ENCODE peak calls at places on chromosomes 2 and 18, in seven cellular contexts. T is PC-3, Y is IMR-90, E is fibroblast of lung, H is brain microvascular endothelial cell, M is hepatocyte, V is upper lobe of left lung. X is an unnamed sample.

GRCh38 chr2:23350026-23350791 is 34.8 kb upstream of the KLHL29 start:
- DNase-seq in T (peak; percentile 17), Y (no peak), E (no peak), H (peak; percentile 15), M (no peak), V (no peak), X (no peak)

GRCh38 chr18:58788971-58789797 is 75.5 kb upstream of the ZNF532 start:
- DNase-seq in T (peak; percentile 97), Y (peak; percentile 84), E (peak; percentile 81), H (peak; percentile 71), M (peak; percentile 59), V (no peak), X (no peak)

GRCh38 chr2:12507295-12507694 is 209.4 kb upstream of the TRIB2 start:
- DNase-seq in T (peak; percentile 97), Y (peak; percentile 80), E (peak; percentile 78), H (no peak), M (no peak), V (no peak), X (no peak)

GRCh38 chr2:57987835-57988573 is 58.6 kb upstream of the VRK2 start:
- DNase-seq in T (peak; percentile 76), Y (no peak), E (peak; percentile 72), H (peak; percentile 7), M (no peak), V (no peak), X (no peak)

GRCh38 chr2:224584768-224585204 is 377 bp downstream of the CUL3 start:
- DNase-seq in T (peak; percentile 32), Y (no peak), E (peak; percentile 45), H (peak; percentile 23), M (peak; percentile 70), V (peak; percentile 57), X (no peak)

GRCh38 chr2:96788393-96789244 is 27.4 kb upstream of the CNNM3 start:
- DNase-seq in T (peak; percentile 55), Y (peak; percentile 15), E (peak; percentile 38), H (peak; percentile 24), M (peak; percentile 47), V (peak; percentile 66), X (no peak)

GRCh38 chr2:101469863-101470262 is 5.0 kb downstream of the RFX8 start:
- DNase-seq in T (no peak), Y (no peak), E (no peak), H (no peak), M (peak; percentile 32), V (no peak), X (no peak)

GRCh38 chr2:25920326-25920725 is 42.0 kb upstream of the ASXL2 start:
- DNase-seq in T (no peak), Y (peak; percentile 87), E (no peak), H (no peak), M (no peak), V (no peak), X (peak; percentile 60)

GRCh38 chr2:79219383-79219988 is 59.9 kb upstream of the REG3A start:
- DNase-seq in T (peak; percentile 62), Y (peak; percentile 19), E (peak; percentile 17), H (peak; percentile 4), M (peak; percentile 73), V (no peak), X (no peak)

GRCh38 chr2:28326873-28327495 is 65.7 kb upstream of the FOSL2 start:
- DNase-seq in T (no peak), Y (peak; percentile 26), E (no peak), H (no peak), M (no peak), V (no peak), X (no peak)
- H3K27ac ChIP-seq in T (no peak overlapping the region), Y (peak overlapping the region; percentile 84), E (peak overlapping the region; percentile 12), H (no peak overlapping the region), M (peak overlapping the region; percentile 66), V (no peak overlapping the region), X (peak overlapping the region; percentile 32)

GRCh38 chr2:42974697-42975357 is 182.4 kb upstream of the HAAO start:
- DNase-seq in T (peak; percentile 66), Y (peak; percentile 63), E (peak; percentile 67), H (no peak), M (peak; percentile 87), V (peak; percentile 78), X (no peak)
- H3K4me3 ChIP-seq in T (peak overlapping the region; percentile 69), Y (peak overlapping the region; percentile 15), E (no peak overlapping the region), H (peak overlapping the region; percentile 52), M (no peak overlapping the region), V (peak overlapping the region; percentile 38), X (peak overlapping the region; percentile 47)

GRCh38 chr2:170391018-170391417 is 213.1 kb downstream of the MYO3B start:
- DNase-seq in T (no peak), Y (no peak), E (no peak), H (no peak), M (no peak), V (no peak), X (no peak)

GRCh38 chr2:170393861-170394498 is 216.0 kb downstream of the MYO3B start:
- DNase-seq in T (no peak), Y (no peak), E (no peak), H (no peak), M (no peak), V (no peak), X (no peak)

GRCh38 chr2:170394988-170395387 is 217.0 kb downstream of the MYO3B start:
- DNase-seq in T (peak; percentile 67), Y (no peak), E (no peak), H (no peak), M (no peak), V (no peak), X (no peak)

GRCh38 chr2:170401187-170401586 is 223.2 kb downstream of the MYO3B start:
- DNase-seq in T (no peak), Y (no peak), E (no peak), H (no peak), M (no peak), V (no peak), X (no peak)

DNA sequence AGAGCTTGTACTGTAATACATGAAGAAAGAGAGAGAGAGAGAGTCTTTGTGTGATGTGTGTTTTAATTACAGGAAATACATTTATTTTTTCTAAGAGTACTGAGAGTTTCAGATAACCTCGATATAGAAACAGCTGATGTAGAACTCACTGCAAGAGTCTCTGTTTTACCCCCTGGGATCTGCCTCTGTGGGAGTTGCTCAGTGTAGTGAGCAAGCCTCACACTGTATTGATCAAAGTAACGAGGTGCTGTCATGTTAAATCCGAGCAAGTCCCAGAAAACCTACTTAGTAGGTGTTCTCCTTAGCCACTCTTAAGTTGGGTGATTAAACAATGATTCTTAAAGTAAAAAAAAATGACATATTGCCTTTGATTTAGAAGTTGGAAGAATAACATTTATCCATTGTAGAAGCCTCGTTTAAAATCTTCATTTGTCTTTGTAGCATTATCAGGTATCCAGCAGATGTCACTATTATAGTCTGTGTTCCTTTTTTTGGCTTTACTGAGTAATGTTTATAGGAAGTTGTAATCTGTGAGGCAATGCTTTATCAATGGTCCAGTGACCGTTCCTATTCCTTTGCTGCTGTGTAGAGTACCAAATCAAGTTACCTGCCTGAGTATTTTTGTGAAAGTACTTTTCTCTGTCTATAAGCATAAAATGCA is 219.0 kb downstream of the MYO3B start:
- DNase-seq in T (peak; percentile 63), Y (peak; percentile 4), E (no peak), H (no peak), M (peak; percentile 19), V (no peak), X (no peak)
- TF ChIP-seq CTCF in T (peak; percentile 80), Y (peak; percentile 34), E (peak; percentile 22), H (peak; percentile 22), M (peak; percentile 56), V (no peak), X (peak; percentile 21)

GRCh38 chr18:710418-711300 is 1.8 kb downstream of the ENOSF1 start:
- DNase-seq in T (no peak), Y (no peak), E (no peak), H (no peak), M (no peak), V (peak; percentile 44), X (no peak)
- H3K27ac ChIP-seq in T (no peak overlapping the region), Y (no peak overlapping the region), E (peak overlapping the region; percentile 90), H (no peak overlapping the region), M (peak overlapping the region; percentile 83), V (peak overlapping the region; percentile 88), X (no peak overlapping the region)

DNA sequence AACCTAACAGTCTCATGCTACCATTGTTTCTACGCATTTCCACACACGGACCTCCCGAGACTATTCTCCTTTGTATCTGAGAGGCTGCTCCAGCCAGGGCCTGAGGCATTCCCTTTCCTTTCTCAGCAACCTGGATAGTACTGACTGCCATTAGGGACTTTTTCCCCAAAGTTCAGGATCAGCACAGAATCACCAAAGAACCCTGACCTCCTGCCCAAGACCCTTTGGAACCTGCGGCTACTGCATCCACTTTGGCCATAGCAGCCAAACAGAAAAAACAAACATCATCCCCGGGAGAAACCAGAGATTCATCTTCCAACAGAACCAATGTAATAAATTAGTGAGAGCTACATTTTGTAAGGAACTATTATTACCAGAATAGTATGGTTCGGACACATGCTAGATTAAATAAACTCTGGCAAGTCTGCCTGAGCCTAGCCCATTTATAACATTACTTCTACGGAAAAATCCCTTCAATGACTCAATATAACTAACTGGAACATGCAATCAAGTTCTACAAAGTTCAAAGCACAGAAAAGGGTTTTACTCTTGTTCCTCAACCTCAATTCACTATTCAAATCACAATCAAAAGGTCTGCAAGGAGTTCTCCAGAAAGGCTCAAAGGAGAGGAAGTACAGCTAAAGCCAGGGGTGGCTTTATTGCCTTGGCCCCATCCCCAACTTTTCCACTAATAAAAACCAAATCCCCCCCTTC is 51.8 kb downstream of the LPIN2 start:
- DNase-seq in T (no peak), Y (peak; percentile 29), E (no peak), H (no peak), M (no peak), V (no peak), X (no peak)
- H3K4me3 ChIP-seq in T (no peak overlapping the region), Y (no peak overlapping the region), E (no peak overlapping the region), H (no peak overlapping the region), M (no peak overlapping the region), V (no peak overlapping the region), X (no peak overlapping the region)

X was measured in AG04450.